ENCODE peak calls at places on chromosomes 13 and 19, in ten cellular contexts. F is choroid plexus epithelial cell, R is NCI-H1105, W is HT1080, K is NCI-H2029, Q is SHP77 treated with DMSO at 0.1 percent for 48 hours, J is upper lobe of left lung, M is NCI-H82, T is HFFc6, X is prostate gland. H is an unnamed sample.

GRCh38 chr13:113405481-113406300 is 41.8 kb upstream of the GRTP1 start:
- DNase-seq in F (no peak), R (peak; percentile 82), W (peak; percentile 26), K (no peak), Q (peak; percentile 83), J (no peak), M (peak; percentile 74), T (no peak), X (no peak), H (peak; percentile 4)

GRCh38 chr19:4707956-4708650 is 15.5 kb downstream of the DPP9 start:
- DNase-seq in F (peak; percentile 64), R (no peak), W (no peak), K (no peak), Q (no peak), J (no peak), M (no peak), T (peak; percentile 63), X (no peak), H (no peak)

GRCh38 chr13:114110091-114110829 is 22.2 kb downstream of the RASA3 start:
- DNase-seq in F (peak; percentile 57), R (no peak), W (no peak), K (peak; percentile 25), Q (peak; percentile 72), J (peak; percentile 74), M (no peak), T (no peak), X (no peak), H (peak; percentile 65)

GRCh38 chr19:23882493-23882892 is 32.2 kb upstream of the ZNF726 start:
- DNase-seq in F (no peak), R (peak; percentile 64), W (no peak), K (peak; percentile 6), Q (peak; percentile 6), J (no peak), M (no peak), T (no peak), X (no peak), H (no peak)

GRCh38 chr13:73467103-73467502 is 408.3 kb downstream of the KLF5 start:
- DNase-seq in F (no peak), R (no peak), W (no peak), K (no peak), Q (no peak), J (no peak), M (no peak), T (peak; percentile 3), X (no peak), H (no peak)

GRCh38 chr19:5032101-5032967 is 63.4 kb downstream of the KDM4B start:
- DNase-seq in F (no peak), R (no peak), W (no peak), K (no peak), Q (no peak), J (no peak), M (no peak), T (no peak), X (no peak), H (no peak)

GRCh38 chr13:46580362-46580839 is 27.4 kb downstream of the LRCH1 start:
- DNase-seq in F (no peak), R (no peak), W (no peak), K (no peak), Q (no peak), J (no peak), M (no peak), T (no peak), X (no peak), H (no peak)

GRCh38 chr13:109723046-109723445 is 63.3 kb downstream of the IRS2 start:
- DNase-seq in F (no peak), R (no peak), W (no peak), K (no peak), Q (no peak), J (no peak), M (no peak), T (no peak), X (no peak), H (no peak)

GRCh38 chr13:33380487-33381079 is 95.0 kb upstream of the STARD13 start:
- DNase-seq in F (no peak), R (no peak), W (no peak), K (no peak), Q (no peak), J (no peak), M (no peak), T (no peak), X (no peak), H (no peak)

GRCh38 chr19:29467824-29468401 is 57.9 kb upstream of the VSTM2B start:
- DNase-seq in F (peak; percentile 2), R (peak; percentile 17), W (peak; percentile 56), K (peak; percentile 27), Q (no peak), J (no peak), M (peak; percentile 52), T (peak; percentile 11), X (no peak), H (no peak)

GRCh38 chr19:29537181-29537580 is 11.4 kb downstream of the VSTM2B start:
- DNase-seq in F (no peak), R (no peak), W (no peak), K (no peak), Q (no peak), J (peak; percentile 15), M (no peak), T (no peak), X (no peak), H (no peak)

GRCh38 chr13:60572003-60572792 is 175.2 kb downstream of the TDRD3 start:
- DNase-seq in F (peak; percentile 87), R (no peak), W (peak; percentile 88), K (no peak), Q (no peak), J (no peak), M (no peak), T (peak; percentile 37), X (no peak), H (no peak)

GRCh38 chr13:42796747-42797356 is 15.5 kb downstream of the FAM216B start:
- DNase-seq in F (no peak), R (no peak), W (no peak), K (no peak), Q (no peak), J (no peak), M (no peak), T (no peak), X (no peak), H (no peak)

GRCh38 chr13:70604448-70604847 is 496.2 kb upstream of the KLHL1 start:
- DNase-seq in F (no peak), R (no peak), W (no peak), K (no peak), Q (no peak), J (no peak), M (no peak), T (no peak), X (no peak), H (no peak)